ENCODE peak calls at places on chromosomes 11 and 22, in four cellular contexts. L is DMS153; Z is CMK; Y is stimulated activated CD8-positive, alpha-beta memory T cell treated with anti-CD3 and anti-CD28 coated beads, Interleukin-15, amount 100 ng/mL, for 1 hour. N is an unnamed sample.

GRCh38 chr11:75826463-75827220 is 11.6 kb downstream of the UVRAG start:
- DNase-seq in Z (no peak), L (no peak), Y (no peak), N (no peak)

GRCh38 chr11:27004103-27004502 is 10.2 kb downstream of the FIBIN start:
- DNase-seq in Z (no peak), Y (no peak), L (no peak), N (no peak)

GRCh38 chr11:75475767-75476650 is 43.0 kb upstream of the KLHL35 start:
- DNase-seq in L (peak; percentile 49), Y (no peak), Z (no peak), N (peak; percentile 54)

GRCh38 chr22:37235897-37236607 is 8.0 kb downstream of the RAC2 start:
- DNase-seq in L (no peak), Z (no peak), Y (no peak), N (no peak)

GRCh38 chr11:1746956-1747752 is 3.2 kb downstream of the IFITM10 start:
- DNase-seq in Y (no peak), Z (no peak), L (no peak), N (no peak)

GRCh38 chr11:23041104-23041503 is 180.8 kb upstream of the CCDC179 start:
- DNase-seq in Y (no peak), Z (no peak), L (no peak), N (no peak)

GRCh38 chr11:119436715-119437114 is 13.7 kb upstream of the THY1 start:
- DNase-seq in Y (no peak), Z (no peak), L (no peak), N (no peak)

GRCh38 chr22:35155403-35156025 is 89.6 kb downstream of the ISX start:
- DNase-seq in Z (no peak), L (no peak), Y (no peak), N (no peak)

GRCh38 chr11:85947431-85948272 is 92.5 kb downstream of the CCDC83 start:
- DNase-seq in Y (no peak), L (no peak), Z (no peak), N (peak; percentile 82)

GRCh38 chr11:17719028-17719939 is at the start of gene MYOD1:
- DNase-seq in Y (no peak), Z (no peak), L (no peak), N (peak; percentile 35)

GRCh38 chr11:129215506-129216245 is 23.6 kb upstream of the ARHGAP32 start:
- DNase-seq in Z (no peak), L (no peak), Y (no peak), N (no peak)

GRCh38 chr22:24947881-24948280 is 1.4 kb upstream of the LHFPL7 start:
- DNase-seq in Z (no peak), Y (no peak), L (peak; percentile 39), N (no peak)

GRCh38 chr11:118438314-118438931 is 2.1 kb downstream of the KMT2A start:
- DNase-seq in Z (peak; percentile 56), L (peak; percentile 13), Y (peak; percentile 9), N (peak; percentile 83)

GRCh38 chr11:85717360-85717927 is 31.4 kb upstream of the CCDC89 start:
- DNase-seq in Z (no peak), L (no peak), Y (no peak), N (no peak)

GRCh38 chr22:35746248-35746647 is 28.6 kb downstream of the APOL5 start:
- DNase-seq in Y (no peak), L (no peak), Z (no peak), N (no peak)